ENCODE peak calls at places on chromosome 11, in eight cellular contexts. Q is transverse colon, O is astrocyte of the spinal cord, A is tibial nerve, L is heart left ventricle, Z is HCT116, W is brain microvascular endothelial cell, R is AG04450. U is an unnamed sample.
A peak's percentile ranks its signal among the peaks of the same experiment; 100 is the strongest.

GRCh38 chr11:22785251-22785650 is 44.4 kb downstream of the SVIP start:
- DNase-seq in Q (no peak), O (peak; percentile 18), A (no peak), L (no peak), Z (no peak), W (peak; percentile 37), R (no peak), U (no peak)

GRCh38 chr11:125063429-125064043 is 431 bp downstream of the SLC37A2 start:
- DNase-seq in Q (no peak), O (no peak), A (no peak), L (no peak), Z (no peak), W (no peak), R (no peak), U (no peak)

GRCh38 chr11:112195906-112196305 is 20.6 kb downstream of the BCO2 start:
- DNase-seq in Q (no peak), O (no peak), A (no peak), L (no peak), Z (no peak), W (no peak), R (no peak), U (no peak)

GRCh38 chr11:7536102-7536501 is 22.3 kb downstream of the PPFIBP2 start:
- DNase-seq in Q (peak; percentile 35), O (no peak), A (no peak), L (no peak), Z (no peak), W (no peak), R (no peak), U (no peak)

GRCh38 chr11:10893713-10894112 is 35.9 kb upstream of the ZBED5 start:
- DNase-seq in Q (no peak), O (peak; percentile 62), A (no peak), L (peak; percentile 47), Z (no peak), W (peak; percentile 45), R (peak; percentile 62), U (no peak)

GRCh38 chr11:2533642-2534115 is 88.9 kb downstream of the KCNQ1 start:
- DNase-seq in Q (peak; percentile 68), O (peak; percentile 93), A (peak; percentile 66), L (peak; percentile 89), Z (peak; percentile 63), W (peak; percentile 92), R (peak; percentile 86), U (peak; percentile 80)

GRCh38 chr11:71307811-71308645 is 55.7 kb upstream of the SHANK2 start:
- DNase-seq in Q (no peak), O (no peak), A (no peak), L (no peak), Z (no peak), W (no peak), R (no peak), U (no peak)

GRCh38 chr11:73281201-73281741 is 9.1 kb downstream of the P2RY6 start:
- DNase-seq in Q (no peak), O (no peak), A (no peak), L (peak; percentile 60), Z (no peak), W (no peak), R (no peak), U (no peak)

GRCh38 chr11:68016904-68017817 is 7.0 kb downstream of the ALDH3B1 start:
- DNase-seq in Q (no peak), O (no peak), A (no peak), L (no peak), Z (no peak), W (no peak), R (no peak), U (no peak)

GRCh38 chr11:62505112-62505783 is 41.4 kb downstream of the AHNAK start:
- DNase-seq in Q (peak; percentile 78), O (no peak), A (no peak), L (peak; percentile 46), Z (no peak), W (peak; percentile 16), R (no peak), U (peak; percentile 56)

GRCh38 chr11:41872458-41872857 is 413.0 kb upstream of the LRRC4C start:
- DNase-seq in Q (no peak), O (no peak), A (no peak), L (no peak), Z (no peak), W (no peak), R (no peak), U (no peak)

GRCh38 chr11:8328848-8329330 is 65.2 kb upstream of the LMO1 start:
- DNase-seq in Q (peak; percentile 85), O (peak; percentile 78), A (peak; percentile 29), L (peak; percentile 80), Z (peak; percentile 89), W (peak; percentile 78), R (peak; percentile 10), U (peak; percentile 80)

GRCh38 chr11:124643605-124644425 is 21.2 kb downstream of the TBRG1 start:
- DNase-seq in Q (no peak), O (peak; percentile 95), A (no peak), L (no peak), Z (no peak), W (peak; percentile 96), R (peak; percentile 86), U (no peak)

GRCh38 chr11:60851327-60852059 is 4.3 kb downstream of the PTGDR2 start:
- DNase-seq in Q (no peak), O (no peak), A (no peak), L (no peak), Z (no peak), W (no peak), R (no peak), U (peak; percentile 16)

GRCh38 chr11:15923169-15923568 is 433.2 kb downstream of the SOX6 start:
- DNase-seq in Q (no peak), O (no peak), A (no peak), L (no peak), Z (no peak), W (no peak), R (no peak), U (no peak)

GRCh38 chr11:4697583-4697982 is at the start of gene OR51E2:
- DNase-seq in Q (peak; percentile 19), O (peak; percentile 6), A (no peak), L (no peak), Z (no peak), W (peak; percentile 90), R (peak; percentile 26), U (no peak)

DNA sequence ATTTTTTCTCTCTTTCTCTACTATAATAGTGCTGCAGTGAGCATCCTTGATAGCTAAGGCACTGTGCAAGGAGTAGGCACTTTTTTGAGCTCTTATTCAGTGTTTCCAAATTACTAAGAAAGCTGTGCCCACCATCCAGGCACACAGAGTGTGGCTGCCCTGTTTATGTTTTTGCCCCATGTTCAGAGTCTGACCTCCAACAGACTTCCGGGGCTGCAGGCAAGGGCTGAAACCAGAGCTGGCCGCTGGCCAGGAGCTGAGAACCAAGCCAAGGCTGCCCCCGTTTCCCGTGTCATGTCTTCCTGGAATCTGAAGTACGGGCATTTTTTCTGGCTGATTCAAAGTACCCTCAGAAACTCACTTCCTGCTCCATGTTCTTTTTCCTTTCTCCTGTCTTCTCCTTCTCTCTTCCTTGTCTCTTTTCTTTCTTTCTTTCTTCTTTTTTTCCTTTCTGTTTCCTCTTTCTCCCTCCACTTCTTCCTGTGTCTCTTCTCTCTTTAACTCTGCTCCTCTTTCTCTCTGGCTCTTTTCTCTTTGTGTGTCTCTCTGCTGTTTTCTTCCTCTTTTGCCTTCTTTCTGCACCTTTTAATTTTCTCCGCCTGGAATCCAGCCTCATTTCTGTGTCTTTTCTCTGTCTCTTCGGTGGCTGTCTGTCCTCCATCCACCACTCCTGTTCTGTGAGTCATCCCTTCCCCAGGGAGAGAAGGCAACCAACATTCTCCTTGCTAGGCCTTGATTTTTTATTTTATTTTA is 17.0 kb upstream of the KCTD14 start:
- DNase-seq in Q (peak; percentile 79), O (peak; percentile 80), A (peak; percentile 33), L (peak; percentile 69), Z (no peak), W (peak; percentile 75), R (peak; percentile 54), U (peak; percentile 79)
- H3K4me3 ChIP-seq in Q (no peak overlapping the region), O (peak overlapping the region; percentile 10), A (no peak overlapping the region), L (peak overlapping the region; percentile 11), Z (peak overlapping the region; percentile 28), W (peak overlapping the region; percentile 27), R (peak overlapping the region; percentile 12), U (peak overlapping the region; percentile 45)

DNA sequence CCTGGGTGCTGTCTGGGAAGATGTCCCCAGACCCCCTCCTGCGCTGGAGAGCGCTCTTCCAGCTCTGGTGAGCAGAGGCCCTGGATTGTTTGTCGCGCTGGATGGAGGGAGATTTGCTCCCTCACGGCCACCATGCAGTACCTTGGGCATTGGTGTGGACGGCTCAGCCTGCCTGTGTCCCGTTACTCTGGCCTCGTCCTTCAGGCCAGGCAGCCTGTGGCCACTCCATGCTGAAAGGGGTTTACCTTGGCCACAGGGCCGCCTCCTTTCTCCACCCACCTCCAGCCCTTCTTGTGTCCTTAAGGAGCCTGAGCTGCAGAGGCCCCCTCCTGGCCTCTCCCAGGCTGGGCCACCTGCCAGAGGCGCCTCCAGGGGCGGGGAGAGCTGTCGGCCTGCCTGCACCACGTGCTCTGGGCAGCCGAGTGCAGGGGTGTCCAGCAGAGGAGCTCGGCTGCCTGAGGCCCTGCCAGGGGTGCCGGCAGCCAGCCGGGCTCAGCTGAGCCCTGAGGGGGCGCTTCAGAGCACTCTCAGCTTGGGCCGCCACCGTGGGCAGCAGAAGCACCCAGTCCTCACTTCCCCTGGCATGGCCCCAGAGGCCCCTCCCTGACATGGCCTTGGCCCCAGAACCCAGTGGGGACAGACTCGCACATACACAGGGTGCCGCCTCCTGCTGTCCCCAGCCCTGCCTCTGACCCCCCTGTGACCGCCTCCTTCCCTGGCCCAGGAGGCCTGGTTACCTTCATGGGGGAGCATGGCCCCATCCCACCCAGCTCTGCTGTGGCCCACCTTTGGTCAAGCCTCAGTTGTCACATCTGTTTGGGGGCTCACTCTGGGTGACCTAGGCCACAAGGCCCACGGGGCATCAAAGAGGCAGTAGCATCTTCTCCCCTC is 3.4 kb downstream of the CCND1 start:
- DNase-seq in Q (peak; percentile 67), O (peak; percentile 96), A (peak; percentile 49), L (peak; percentile 93), Z (no peak), W (peak; percentile 70), R (peak; percentile 86), U (peak; percentile 43)
- TF ChIP-seq CTCF in Q (no peak), O (peak; percentile 43), A (no peak), L (peak; percentile 47), Z (peak; percentile 1), W (peak; percentile 46), R (peak; percentile 50), U (no peak)

DNA sequence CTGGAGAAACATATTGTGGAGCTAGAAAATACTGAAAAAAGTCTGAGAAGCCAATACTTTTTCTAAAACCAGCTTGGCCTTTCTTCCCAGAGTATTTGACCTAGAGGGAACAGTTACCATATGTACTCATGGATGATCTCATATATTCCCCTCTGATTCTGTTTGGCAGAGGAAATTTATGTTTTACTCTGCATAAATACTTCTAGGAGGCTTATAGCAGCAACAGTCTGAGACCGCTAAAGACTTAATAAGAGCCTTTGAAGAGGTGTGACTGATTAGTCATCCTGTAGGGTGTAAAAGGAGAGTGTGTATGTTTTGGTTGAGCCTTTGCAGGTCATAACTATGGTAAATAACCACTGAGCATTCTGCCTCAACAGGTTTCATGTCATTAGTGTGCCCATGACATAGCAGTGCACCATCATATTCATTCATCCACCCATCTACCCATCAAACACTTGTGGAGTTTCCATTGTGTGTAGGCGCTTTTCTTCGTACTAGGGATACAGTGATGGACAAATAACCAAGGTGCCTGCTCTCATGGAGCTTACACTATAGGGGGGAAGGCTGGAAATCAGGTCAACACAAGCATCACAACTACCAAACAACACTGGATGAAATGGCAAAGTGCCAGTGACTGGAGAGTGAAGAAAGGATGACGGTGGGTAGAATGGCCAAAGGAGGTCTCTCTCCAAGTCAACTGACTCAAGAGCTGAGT is 44.5 kb downstream of the TRAF6 start:
- DNase-seq in Q (no peak), O (peak; percentile 64), A (no peak), L (no peak), Z (no peak), W (no peak), R (no peak), U (no peak)
- H3K4me3 ChIP-seq in Q (no peak overlapping the region), O (no peak overlapping the region), A (no peak overlapping the region), L (no peak overlapping the region), Z (no peak overlapping the region), W (no peak overlapping the region), R (no peak overlapping the region), U (no peak overlapping the region)

GRCh38 chr11:66861774-66862558 is 5.1 kb downstream of the LRFN4 start:
- DNase-seq in Q (no peak), O (no peak), A (no peak), L (no peak), Z (no peak), W (no peak), R (no peak), U (no peak)
- TF ChIP-seq CTCF in Q (no peak), O (no peak), A (no peak), L (no peak), Z (no peak), W (no peak), R (no peak), U (no peak)

U was measured in psoas muscle.